ENCODE peak calls at places on chromosomes 13 and 19, in seven cellular contexts. One of them, this sample, is unnamed. For H3K4me1, the result is how much of the 10 kb centered on the place peaks cover.

GRCh38 chr19:55705972-55706371 is 30.9 kb downstream of the EPN1 start:
- DNase-seq in heart left ventricle: no peak
- DNase-seq in endothelial cell of umbilical vein: no peak
- DNase-seq in thoracic aorta: no peak
- DNase-seq in RWPE2: no peak
- DNase-seq in OCI-LY7: no peak
- DNase-seq in left ventricle myocardium inferior: no peak
- DNase-seq in this sample: no peak

GRCh38 chr19:14138576-14139265 is 2.3 kb upstream of the ASF1B start:
- DNase-seq in heart left ventricle: no peak
- DNase-seq in endothelial cell of umbilical vein: peak
- DNase-seq in thoracic aorta: no peak
- DNase-seq in RWPE2: no peak
- DNase-seq in OCI-LY7: no peak
- DNase-seq in left ventricle myocardium inferior: no peak
- DNase-seq in this sample: no peak

GRCh38 chr19:13094285-13094595 is 8.4 kb downstream of the LYL1 start:
- DNase-seq in heart left ventricle: no peak
- DNase-seq in endothelial cell of umbilical vein: no peak
- DNase-seq in thoracic aorta: no peak
- DNase-seq in RWPE2: no peak
- DNase-seq in OCI-LY7: no peak
- DNase-seq in left ventricle myocardium inferior: no peak
- DNase-seq in this sample: no peak

GRCh38 chr19:35846038-35846668 is 6.2 kb downstream of the NPHS1 start:
- DNase-seq in heart left ventricle: no peak
- DNase-seq in endothelial cell of umbilical vein: no peak
- DNase-seq in thoracic aorta: no peak
- DNase-seq in RWPE2: no peak
- DNase-seq in OCI-LY7: no peak
- DNase-seq in left ventricle myocardium inferior: no peak
- DNase-seq in this sample: no peak

GRCh38 chr19:51025809-51026553 is 435 bp downstream of the KLK11 start:
- DNase-seq in heart left ventricle: no peak
- DNase-seq in endothelial cell of umbilical vein: no peak
- DNase-seq in thoracic aorta: no peak
- DNase-seq in RWPE2: no peak
- DNase-seq in OCI-LY7: no peak
- DNase-seq in left ventricle myocardium inferior: no peak
- DNase-seq in this sample: no peak

GRCh38 chr19:861756-862528 is 2.5 kb downstream of the CFD start:
- DNase-seq in heart left ventricle: no peak
- DNase-seq in endothelial cell of umbilical vein: no peak
- DNase-seq in thoracic aorta: no peak
- DNase-seq in RWPE2: peak
- DNase-seq in OCI-LY7: peak
- DNase-seq in left ventricle myocardium inferior: no peak
- DNase-seq in this sample: no peak

GRCh38 chr13:37954191-37954590 is 84.6 kb upstream of the TRPC4 start:
- DNase-seq in heart left ventricle: no peak
- DNase-seq in endothelial cell of umbilical vein: no peak
- DNase-seq in thoracic aorta: no peak
- DNase-seq in RWPE2: no peak
- DNase-seq in OCI-LY7: no peak
- DNase-seq in left ventricle myocardium inferior: no peak
- DNase-seq in this sample: no peak

GRCh38 chr19:42154471-42155323 is 22.5 kb upstream of the POU2F2 start:
- DNase-seq in heart left ventricle: no peak
- DNase-seq in endothelial cell of umbilical vein: no peak
- DNase-seq in thoracic aorta: no peak
- DNase-seq in RWPE2: no peak
- DNase-seq in OCI-LY7: peak
- DNase-seq in left ventricle myocardium inferior: no peak
- DNase-seq in this sample: no peak

GRCh38 chr19:51094696-51095279 is 12.1 kb upstream of the KLK14 start:
- DNase-seq in heart left ventricle: no peak
- DNase-seq in endothelial cell of umbilical vein: peak
- DNase-seq in thoracic aorta: no peak
- DNase-seq in RWPE2: no peak
- DNase-seq in OCI-LY7: peak
- DNase-seq in left ventricle myocardium inferior: no peak
- DNase-seq in this sample: no peak

GRCh38 chr19:35265126-35265995 is 3.4 kb upstream of the USF2 start:
- DNase-seq in heart left ventricle: peak
- DNase-seq in endothelial cell of umbilical vein: no peak
- DNase-seq in thoracic aorta: no peak
- DNase-seq in RWPE2: peak
- DNase-seq in OCI-LY7: no peak
- DNase-seq in left ventricle myocardium inferior: no peak
- DNase-seq in this sample: no peak

GRCh38 chr19:45098521-45099464 is 5.8 kb downstream of the PPP1R37 start:
- DNase-seq in heart left ventricle: peak
- DNase-seq in endothelial cell of umbilical vein: peak
- DNase-seq in thoracic aorta: no peak
- DNase-seq in RWPE2: no peak
- DNase-seq in OCI-LY7: no peak
- DNase-seq in left ventricle myocardium inferior: peak
- DNase-seq in this sample: peak

GRCh38 chr13:24306632-24307031 is 2.7 kb upstream of the C1QTNF9 start:
- DNase-seq in heart left ventricle: no peak
- DNase-seq in endothelial cell of umbilical vein: no peak
- DNase-seq in thoracic aorta: no peak
- DNase-seq in RWPE2: no peak
- DNase-seq in OCI-LY7: no peak
- DNase-seq in left ventricle myocardium inferior: no peak
- DNase-seq in this sample: no peak

GRCh38 chr19:48963371-48964204 is 1.5 kb upstream of the FTL start:
- DNase-seq in heart left ventricle: peak
- DNase-seq in endothelial cell of umbilical vein: peak
- DNase-seq in thoracic aorta: peak
- DNase-seq in RWPE2: no peak
- DNase-seq in OCI-LY7: no peak
- DNase-seq in left ventricle myocardium inferior: peak
- DNase-seq in this sample: peak

GRCh38 chr13:113049981-113050380 is 55.6 kb upstream of the F7 start:
- DNase-seq in heart left ventricle: no peak
- DNase-seq in endothelial cell of umbilical vein: no peak
- DNase-seq in thoracic aorta: no peak
- DNase-seq in RWPE2: peak
- DNase-seq in OCI-LY7: no peak
- DNase-seq in left ventricle myocardium inferior: no peak
- DNase-seq in this sample: no peak

GRCh38 chr19:53594811-53595509 is 36.8 kb upstream of the DPRX start:
- DNase-seq in heart left ventricle: no peak
- DNase-seq in endothelial cell of umbilical vein: no peak
- DNase-seq in thoracic aorta: no peak
- DNase-seq in RWPE2: no peak
- DNase-seq in OCI-LY7: no peak
- DNase-seq in left ventricle myocardium inferior: no peak
- DNase-seq in this sample: no peak

GRCh38 chr13:108924154-108924940 is 294.9 kb downstream of the MYO16 start:
- DNase-seq in heart left ventricle: no peak
- DNase-seq in endothelial cell of umbilical vein: no peak
- DNase-seq in thoracic aorta: no peak
- DNase-seq in RWPE2: no peak
- DNase-seq in OCI-LY7: no peak
- DNase-seq in left ventricle myocardium inferior: no peak
- DNase-seq in this sample: no peak

GRCh38 chr13:21573920-21574712 is 29.9 kb downstream of the MICU2 start:
- DNase-seq in heart left ventricle: no peak
- DNase-seq in endothelial cell of umbilical vein: no peak
- DNase-seq in thoracic aorta: no peak
- DNase-seq in RWPE2: no peak
- DNase-seq in OCI-LY7: no peak
- DNase-seq in left ventricle myocardium inferior: no peak
- DNase-seq in this sample: no peak

GRCh38 chr19:8395621-8396082 is 5.5 kb downstream of the RAB11B start:
- DNase-seq in heart left ventricle: no peak
- DNase-seq in endothelial cell of umbilical vein: no peak
- DNase-seq in thoracic aorta: no peak
- DNase-seq in RWPE2: no peak
- DNase-seq in OCI-LY7: no peak
- DNase-seq in left ventricle myocardium inferior: no peak
- DNase-seq in this sample: no peak
- H3K4me1 ChIP-seq in heart left ventricle: half or more
- H3K4me1 ChIP-seq in endothelial cell of umbilical vein: under half
- H3K4me1 ChIP-seq in thoracic aorta: under half
- H3K4me1 ChIP-seq in RWPE2: under half
- H3K4me1 ChIP-seq in OCI-LY7: under half
- H3K4me1 ChIP-seq in left ventricle myocardium inferior: half or more
- H3K4me1 ChIP-seq in this sample: half or more

DNA sequence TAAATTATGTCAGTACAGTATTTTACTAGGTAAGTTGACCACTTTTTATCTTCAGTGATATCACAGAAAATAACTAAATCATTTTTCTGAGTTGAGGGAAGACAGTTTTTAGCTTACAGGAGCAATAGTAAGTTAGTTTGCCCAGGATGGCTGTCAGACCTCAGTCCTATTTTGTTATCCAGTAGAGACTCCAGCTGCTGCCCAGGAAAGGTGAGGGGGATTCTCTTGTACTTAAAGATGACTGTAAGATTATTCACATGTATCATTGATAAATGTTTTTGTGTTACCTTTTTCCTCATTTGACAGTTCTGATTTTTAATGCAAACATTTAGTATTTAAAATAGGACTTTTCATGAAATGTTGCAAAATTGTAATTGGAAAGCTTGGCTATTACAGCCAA is 14.5 kb upstream of the GPR183 start:
- DNase-seq in heart left ventricle: no peak
- DNase-seq in endothelial cell of umbilical vein: no peak
- DNase-seq in thoracic aorta: no peak
- DNase-seq in RWPE2: no peak
- DNase-seq in OCI-LY7: no peak
- DNase-seq in left ventricle myocardium inferior: no peak
- DNase-seq in this sample: no peak
- H3K4me1 ChIP-seq in heart left ventricle: under half
- H3K4me1 ChIP-seq in endothelial cell of umbilical vein: under half
- H3K4me1 ChIP-seq in thoracic aorta: under half
- H3K4me1 ChIP-seq in RWPE2: under half
- H3K4me1 ChIP-seq in OCI-LY7: under half
- H3K4me1 ChIP-seq in left ventricle myocardium inferior: under half
- H3K4me1 ChIP-seq in this sample: under half

GRCh38 chr13:100213576-100213975 is 124.7 kb downstream of the PCCA start:
- DNase-seq in heart left ventricle: no peak
- DNase-seq in endothelial cell of umbilical vein: no peak
- DNase-seq in thoracic aorta: no peak
- DNase-seq in RWPE2: no peak
- DNase-seq in OCI-LY7: no peak
- DNase-seq in left ventricle myocardium inferior: no peak
- DNase-seq in this sample: no peak

GRCh38 chr13:100214886-100215285 is 126.0 kb downstream of the PCCA start:
- DNase-seq in heart left ventricle: no peak
- DNase-seq in endothelial cell of umbilical vein: no peak
- DNase-seq in thoracic aorta: no peak
- DNase-seq in RWPE2: no peak
- DNase-seq in OCI-LY7: no peak
- DNase-seq in left ventricle myocardium inferior: no peak
- DNase-seq in this sample: no peak

GRCh38 chr13:100209857-100210580 is 121.1 kb downstream of the PCCA start:
- DNase-seq in heart left ventricle: no peak
- DNase-seq in endothelial cell of umbilical vein: peak
- DNase-seq in thoracic aorta: no peak
- DNase-seq in RWPE2: no peak
- DNase-seq in OCI-LY7: no peak
- DNase-seq in left ventricle myocardium inferior: no peak
- DNase-seq in this sample: no peak

GRCh38 chr13:100210966-100211710 is 122.2 kb downstream of the PCCA start:
- DNase-seq in heart left ventricle: no peak
- DNase-seq in endothelial cell of umbilical vein: peak
- DNase-seq in thoracic aorta: no peak
- DNase-seq in RWPE2: no peak
- DNase-seq in OCI-LY7: no peak
- DNase-seq in left ventricle myocardium inferior: no peak
- DNase-seq in this sample: no peak

DNA sequence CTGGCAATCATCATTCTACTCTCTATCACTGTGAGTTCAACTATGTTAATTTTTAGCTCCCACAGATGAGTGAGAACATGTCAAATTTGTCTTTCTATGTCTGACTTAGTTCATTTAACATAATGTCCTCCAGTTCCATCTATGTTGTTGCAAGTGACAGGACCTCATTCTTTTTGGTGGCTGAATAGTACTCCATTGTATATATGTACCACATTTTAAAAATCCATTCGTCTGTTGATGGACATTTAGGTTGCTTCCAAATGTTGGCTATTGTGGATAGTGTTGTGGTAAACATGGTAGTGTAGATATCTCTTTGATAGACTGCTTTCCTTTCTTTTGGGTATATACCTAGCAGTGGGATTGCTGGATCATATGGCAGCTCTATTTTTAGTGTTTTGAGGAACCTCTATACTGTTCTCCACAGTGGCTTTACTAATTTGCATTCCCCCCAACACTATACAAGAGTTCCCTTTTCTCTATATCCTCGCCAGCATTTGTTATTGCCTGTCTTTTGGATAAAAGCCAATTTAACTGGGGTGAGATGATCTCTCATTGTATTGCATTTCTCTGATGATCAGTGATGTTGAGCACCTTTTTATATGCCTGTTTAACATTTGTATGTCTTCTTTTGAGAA is 124.1 kb downstream of the PCCA start:
- DNase-seq in heart left ventricle: no peak
- DNase-seq in endothelial cell of umbilical vein: no peak
- DNase-seq in thoracic aorta: no peak
- DNase-seq in RWPE2: no peak
- DNase-seq in OCI-LY7: no peak
- DNase-seq in left ventricle myocardium inferior: no peak
- DNase-seq in this sample: no peak
- H3K4me1 ChIP-seq in heart left ventricle: under half
- H3K4me1 ChIP-seq in endothelial cell of umbilical vein: under half
- H3K4me1 ChIP-seq in thoracic aorta: under half
- H3K4me1 ChIP-seq in RWPE2: under half
- H3K4me1 ChIP-seq in OCI-LY7: under half
- H3K4me1 ChIP-seq in left ventricle myocardium inferior: under half
- H3K4me1 ChIP-seq in this sample: under half

GRCh38 chr13:44403720-44404063 is 30.1 kb downstream of the SERP2 start:
- DNase-seq in heart left ventricle: no peak
- DNase-seq in endothelial cell of umbilical vein: no peak
- DNase-seq in thoracic aorta: no peak
- DNase-seq in RWPE2: no peak
- DNase-seq in OCI-LY7: no peak
- DNase-seq in left ventricle myocardium inferior: no peak
- DNase-seq in this sample: no peak
- H3K4me1 ChIP-seq in heart left ventricle: under half
- H3K4me1 ChIP-seq in endothelial cell of umbilical vein: under half
- H3K4me1 ChIP-seq in thoracic aorta: under half
- H3K4me1 ChIP-seq in RWPE2: under half
- H3K4me1 ChIP-seq in OCI-LY7: under half
- H3K4me1 ChIP-seq in left ventricle myocardium inferior: under half
- H3K4me1 ChIP-seq in this sample: under half

DNA sequence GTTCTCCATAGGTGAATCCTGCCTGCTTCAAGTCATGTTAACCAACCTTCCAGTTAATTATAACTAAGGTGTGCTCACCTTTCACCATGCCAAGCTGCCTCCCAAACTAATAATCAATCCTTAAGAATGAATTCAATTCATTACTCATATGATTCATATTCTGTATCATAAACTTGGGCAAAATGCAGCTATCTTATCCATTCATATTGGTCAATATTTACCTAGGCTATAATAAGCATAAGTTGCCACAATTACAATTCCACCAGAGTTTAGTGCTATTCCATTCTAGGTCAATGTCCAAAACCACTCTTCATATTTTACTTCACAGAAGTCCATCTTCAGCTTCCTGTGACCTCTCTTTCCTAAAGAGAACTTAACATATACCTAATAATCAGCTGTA is 13.4 kb downstream of the ELF1 start:
- DNase-seq in heart left ventricle: no peak
- DNase-seq in endothelial cell of umbilical vein: no peak
- DNase-seq in thoracic aorta: no peak
- DNase-seq in RWPE2: no peak
- DNase-seq in OCI-LY7: no peak
- DNase-seq in left ventricle myocardium inferior: no peak
- DNase-seq in this sample: no peak
- H3K4me1 ChIP-seq in heart left ventricle: under half
- H3K4me1 ChIP-seq in endothelial cell of umbilical vein: under half
- H3K4me1 ChIP-seq in thoracic aorta: under half
- H3K4me1 ChIP-seq in RWPE2: under half
- H3K4me1 ChIP-seq in OCI-LY7: half or more
- H3K4me1 ChIP-seq in left ventricle myocardium inferior: half or more
- H3K4me1 ChIP-seq in this sample: half or more

This sample was measured in right atrium auricular region.